ENCODE peak calls at places on chromosomes 2 and 18, in eight cellular contexts. F, W, M, Z, P, D, C and J are unnamed samples.

GRCh38 chr2:163551974-163552373 is 183.8 kb downstream of the FIGN start:
- DNase-seq in M (peak; percentile 52), W (no peak), D (no peak), C (no peak), Z (no peak), F (no peak), P (no peak), J (no peak)

GRCh38 chr2:88220733-88221132 is 50.6 kb downstream of the THNSL2 start:
- DNase-seq in C (no peak), D (no peak), P (no peak), Z (no peak), W (no peak), F (no peak), M (no peak), J (no peak)

GRCh38 chr2:16189019-16189850 is 248.9 kb downstream of the MYCN start:
- DNase-seq in Z (no peak), F (no peak), C (peak; percentile 59), M (no peak), W (no peak), D (no peak), P (no peak), J (no peak)

GRCh38 chr2:172783091-172783898 is 47.6 kb downstream of the RAPGEF4 start:
- DNase-seq in C (no peak), W (no peak), M (peak; percentile 86), F (no peak), Z (no peak), D (no peak), P (no peak), J (no peak)

GRCh38 chr2:85189606-85190270 is 56.5 kb downstream of the TCF7L1 start:
- DNase-seq in F (peak; percentile 12), D (no peak), P (no peak), Z (no peak), M (no peak), W (no peak), C (no peak), J (no peak)

GRCh38 chr18:677951-678363 is 20.5 kb downstream of the TYMS start:
- DNase-seq in D (no peak), M (no peak), P (no peak), Z (no peak), C (no peak), F (peak; percentile 71), W (no peak), J (no peak)

GRCh38 chr2:196113061-196113974 is 44.7 kb upstream of the DNAH7 start:
- DNase-seq in W (no peak), Z (no peak), C (no peak), D (no peak), F (peak; percentile 47), P (no peak), M (peak; percentile 90), J (no peak)

GRCh38 chr18:58223717-58224424 is 179.8 kb downstream of the NEDD4L start:
- DNase-seq in M (peak; percentile 97), D (no peak), P (no peak), F (peak; percentile 20), W (no peak), C (peak; percentile 44), Z (no peak), J (no peak)

GRCh38 chr2:119240311-119241204 is 16.9 kb downstream of the STEAP3 start:
- DNase-seq in C (peak; percentile 67), P (peak; percentile 75), F (peak; percentile 36), Z (peak; percentile 84), M (peak; percentile 73), D (no peak), W (no peak), J (no peak)

GRCh38 chr2:128775401-128776285 is 457.0 kb upstream of the HS6ST1 start:
- DNase-seq in Z (no peak), F (no peak), M (no peak), D (no peak), W (no peak), P (no peak), C (no peak), J (no peak)

GRCh38 chr18:8519102-8519501 is 90.1 kb upstream of the RAB12 start:
- DNase-seq in Z (no peak), W (no peak), F (peak; percentile 36), C (no peak), D (no peak), P (no peak), M (no peak), J (no peak)

GRCh38 chr2:64644240-64645013 is 9.3 kb downstream of the SERTAD2 start:
- DNase-seq in C (no peak), W (peak; percentile 75), P (no peak), Z (peak; percentile 22), D (peak; percentile 72), F (peak; percentile 76), M (peak; percentile 79), J (no peak)

GRCh38 chr2:46460991-46461715 is 18.2 kb upstream of the TMEM247 start:
- DNase-seq in C (peak; percentile 32), W (peak; percentile 54), Z (peak; percentile 52), D (peak; percentile 66), P (no peak), F (peak; percentile 86), M (peak; percentile 69), J (peak; percentile 41)

GRCh38 chr2:55947759-55948158 is 24.2 kb upstream of the EFEMP1 start:
- DNase-seq in W (no peak), M (no peak), Z (no peak), D (no peak), F (no peak), C (no peak), P (no peak), J (no peak)

GRCh38 chr18:40414155-40414754 is 1540.8 kb upstream of the PIK3C3 start:
- DNase-seq in Z (no peak), F (no peak), C (no peak), W (no peak), M (peak; percentile 11), P (peak; percentile 18), D (no peak), J (no peak)